ENCODE peak calls at places on chromosomes 1 and 21, in eight cellular contexts. N, L, K, V, O, B, G and F are unnamed samples.

GRCh38 chr1:79847715-79848114 is 841.2 kb upstream of the ADGRL4 start:
- DNase-seq in N (no peak), L (no peak), K (no peak), V (no peak), O (no peak), B (no peak), G (no peak), F (no peak)

GRCh38 chr1:65216989-65217388 is 69.0 kb downstream of the AK4 start:
- DNase-seq in N (no peak), L (no peak), K (no peak), V (no peak), O (no peak), B (no peak), G (no peak), F (no peak)

GRCh38 chr1:245961137-245961540 is 545.9 kb downstream of the SMYD3 start:
- DNase-seq in N (peak; percentile 53), L (no peak), K (no peak), V (no peak), O (no peak), B (no peak), G (no peak), F (no peak)

GRCh38 chr1:88691540-88691939 is 7.5 kb downstream of the PKN2 start:
- DNase-seq in N (no peak), L (no peak), K (no peak), V (no peak), O (no peak), B (no peak), G (no peak), F (no peak)

GRCh38 chr1:97999320-97999719 is 78.5 kb upstream of the DPYD start:
- DNase-seq in N (peak; percentile 23), L (no peak), K (no peak), V (no peak), O (no peak), B (no peak), G (no peak), F (peak; percentile 86)

GRCh38 chr1:45983964-45984363 is 148.5 kb downstream of the PIK3R3 start:
- DNase-seq in N (no peak), L (no peak), K (no peak), V (no peak), O (no peak), B (no peak), G (no peak), F (no peak)

GRCh38 chr1:232142403-232143314 is 487.3 kb downstream of the SIPA1L2 start:
- DNase-seq in N (peak; percentile 86), L (no peak), K (no peak), V (no peak), O (no peak), B (no peak), G (no peak), F (peak; percentile 64)

GRCh38 chr21:46500224-46500861 is 41.7 kb downstream of the DIP2A start:
- DNase-seq in N (peak; percentile 31), L (no peak), K (no peak), V (no peak), O (no peak), B (no peak), G (peak; percentile 90), F (no peak)

GRCh38 chr1:245156041-245156735 is 1.4 kb downstream of the KIF26B start:
- DNase-seq in N (peak; percentile 69), L (peak; percentile 94), K (peak; percentile 90), V (peak; percentile 85), O (peak; percentile 88), B (peak; percentile 90), G (peak; percentile 94), F (peak; percentile 71)

GRCh38 chr21:32311621-32312020 is 13.0 kb downstream of the MRAP start:
- DNase-seq in N (no peak), L (no peak), K (no peak), V (no peak), O (no peak), B (no peak), G (no peak), F (no peak)

GRCh38 chr1:184888505-184888904 is 85.8 kb downstream of the NIBAN1 start:
- DNase-seq in N (peak; percentile 84), L (no peak), K (no peak), V (no peak), O (no peak), B (no peak), G (no peak), F (peak; percentile 39)

GRCh38 chr1:44819594-44820327 is 11.4 kb downstream of the BTBD19 start:
- DNase-seq in N (peak; percentile 97), L (no peak), K (peak; percentile 94), V (peak; percentile 77), O (peak; percentile 91), B (peak; percentile 85), G (peak; percentile 89), F (peak; percentile 92)

GRCh38 chr1:200903793-200904192 is 9.1 kb downstream of the INAVA start:
- DNase-seq in N (no peak), L (no peak), K (no peak), V (no peak), O (no peak), B (no peak), G (no peak), F (no peak)

GRCh38 chr1:51316113-51316763 is 14.1 kb downstream of the TTC39A start:
- DNase-seq in N (no peak), L (no peak), K (no peak), V (no peak), O (no peak), B (peak; percentile 39), G (no peak), F (no peak)

GRCh38 chr1:47249755-47250154 is 17.7 kb upstream of the TAL1 start:
- DNase-seq in N (no peak), L (no peak), K (no peak), V (no peak), O (no peak), B (no peak), G (no peak), F (no peak)

GRCh38 chr1:232939748-232940147 is 10.7 kb upstream of the NTPCR start:
- DNase-seq in N (no peak), L (no peak), K (no peak), V (no peak), O (no peak), B (no peak), G (no peak), F (no peak)

GRCh38 chr1:40300249-40300567 is 16.9 kb downstream of the COL9A2 start:
- DNase-seq in N (no peak), L (no peak), K (no peak), V (no peak), O (no peak), B (no peak), G (no peak), F (no peak)

GRCh38 chr1:5390497-5390896 is 601.7 kb downstream of the NPHP4 start:
- DNase-seq in N (no peak), L (peak; percentile 16), K (no peak), V (no peak), O (no peak), B (no peak), G (no peak), F (no peak)

GRCh38 chr1:5389101-5389885 is 602.9 kb downstream of the NPHP4 start:
- DNase-seq in N (no peak), L (no peak), K (no peak), V (no peak), O (no peak), B (no peak), G (no peak), F (no peak)

GRCh38 chr1:5388622-5389021 is 603.6 kb downstream of the NPHP4 start:
- DNase-seq in N (no peak), L (peak; percentile 23), K (no peak), V (no peak), O (no peak), B (no peak), G (no peak), F (no peak)

GRCh38 chr1:5386371-5386770 is 605.9 kb downstream of the NPHP4 start:
- DNase-seq in N (no peak), L (no peak), K (no peak), V (no peak), O (no peak), B (no peak), G (no peak), F (no peak)

GRCh38 chr1:5385400-5385799 is 606.8 kb downstream of the NPHP4 start:
- DNase-seq in N (no peak), L (no peak), K (no peak), V (no peak), O (no peak), B (no peak), G (no peak), F (no peak)
- H3K4me3 ChIP-seq in N (no peak overlapping the region), L (no peak overlapping the region), K (no peak overlapping the region), V (no peak overlapping the region), O (no peak overlapping the region), B (no peak overlapping the region), G (no peak overlapping the region), F (no peak overlapping the region)

DNA sequence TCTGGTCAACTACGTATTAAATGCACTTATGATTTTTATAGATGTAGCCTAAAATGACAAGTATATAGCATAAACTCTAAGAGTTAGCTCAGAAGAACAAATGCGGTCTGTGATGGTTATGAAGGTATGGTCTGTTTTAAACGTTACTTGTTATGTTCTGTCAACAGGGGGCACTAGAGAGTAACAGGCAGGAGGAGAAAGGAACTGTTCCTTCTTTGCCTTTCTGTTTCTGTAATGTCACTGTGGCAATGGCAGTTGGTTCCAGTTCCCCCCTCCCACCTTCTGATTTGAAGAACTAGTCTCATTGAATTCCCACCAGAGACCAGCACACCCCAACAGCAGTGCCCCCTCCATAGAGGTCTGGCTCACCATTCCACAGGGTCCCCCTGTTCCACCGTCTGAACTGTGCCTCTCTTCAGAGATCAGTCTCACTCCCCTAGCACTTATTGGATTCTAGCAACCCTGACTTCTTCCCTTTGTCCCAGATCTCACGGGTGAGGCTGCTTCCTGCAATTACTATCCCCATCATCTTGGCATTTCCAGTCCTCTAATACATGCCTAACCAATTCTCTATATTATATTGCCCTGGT is 14.0 kb downstream of the KRTAP24-1 start:
- DNase-seq in N (no peak), L (no peak), K (no peak), V (no peak), O (no peak), B (no peak), G (peak; percentile 34), F (no peak)
- TF ChIP-seq CTCF in N (no peak), L (peak; percentile 72), K (peak; percentile 29), V (no peak), O (no peak), B (no peak), G (peak; percentile 53), F (peak; percentile 34)

DNA sequence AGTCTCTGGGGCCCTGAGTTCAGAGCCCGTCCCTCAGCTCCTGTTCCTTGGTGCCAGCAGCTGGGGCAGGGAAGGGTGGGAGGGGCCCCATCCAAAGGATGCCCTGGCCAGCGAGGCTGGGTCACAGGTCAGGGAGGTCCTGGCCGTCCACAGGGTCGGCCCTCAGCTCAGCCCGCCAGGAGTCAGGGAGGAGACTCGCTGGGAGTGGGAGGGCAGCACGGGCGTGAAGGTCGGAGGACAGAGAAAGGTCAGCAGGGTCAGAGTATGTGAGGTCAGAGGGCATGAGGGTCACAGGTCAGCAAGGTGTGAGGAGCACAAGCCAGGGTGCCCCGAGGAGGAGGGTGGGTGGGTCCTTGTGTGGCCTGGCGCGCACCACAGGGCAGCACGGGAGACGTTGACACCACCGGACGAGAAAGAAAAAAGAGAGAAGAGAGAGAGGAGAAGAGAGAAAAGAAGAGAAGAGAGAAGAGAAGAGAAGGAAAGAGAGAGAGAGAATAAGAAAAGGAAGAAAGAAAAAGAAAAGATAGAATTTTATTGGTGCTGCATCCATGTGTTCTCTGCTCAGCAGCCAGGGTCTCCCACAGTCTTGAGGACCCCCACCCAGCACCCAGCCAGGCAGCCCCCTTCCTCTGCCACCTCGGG is 7.1 kb downstream of the PERM1 start:
- DNase-seq in N (no peak), L (no peak), K (no peak), V (no peak), O (peak; percentile 61), B (no peak), G (no peak), F (no peak)
- H3K27me3 ChIP-seq in N (no peaks in the 10 kb centered on the region), L (no peaks in the 10 kb centered on the region), K (peaks cover 16% of the 10 kb centered on the region), V (no peaks in the 10 kb centered on the region), O (no peaks in the 10 kb centered on the region), B (peaks cover 58% of the 10 kb centered on the region), G (peaks cover 32% of the 10 kb centered on the region), F (peaks cover 4% of the 10 kb centered on the region)

GRCh38 chr1:17569200-17570139 is 30.0 kb downstream of the ARHGEF10L start:
- DNase-seq in N (peak; percentile 95), L (no peak), K (peak; percentile 79), V (peak; percentile 84), O (peak; percentile 87), B (peak; percentile 71), G (no peak), F (peak; percentile 61)
- H3K4me3 ChIP-seq in N (no peak overlapping the region), L (no peak overlapping the region), K (no peak overlapping the region), V (no peak overlapping the region), O (peak overlapping the region; percentile 0), B (no peak overlapping the region), G (no peak overlapping the region), F (no peak overlapping the region)